ENCODE peak calls at places on chromosomes 13 and 19, in six cellular contexts. One of them, this sample, is unnamed.

GRCh38 chr13:50244913-50245574 is 229.8 kb downstream of the KCNRG start:
- DNase-seq in NCI-H2029: no peak
- DNase-seq in GOT3: no peak
- DNase-seq in activated CD4-positive, CD25-positive, alpha-beta regulatory T cell treated with anti-CD3 and anti-CD28 coated beads, Interleukin-2, amount 50 U/mL, for 72 hours: peak
- DNase-seq in foreskin fibroblast: peak
- DNase-seq in NB4: peak
- DNase-seq in this sample: peak

GRCh38 chr13:38718374-38718773 is 31.5 kb downstream of the FREM2 start:
- DNase-seq in GOT3: no peak
- DNase-seq in activated CD4-positive, CD25-positive, alpha-beta regulatory T cell treated with anti-CD3 and anti-CD28 coated beads, Interleukin-2, amount 50 U/mL, for 72 hours: no peak
- DNase-seq in NB4: no peak
- DNase-seq in NCI-H2029: no peak
- DNase-seq in foreskin fibroblast: no peak
- DNase-seq in this sample: no peak

GRCh38 chr19:31270897-31271568 is 78.2 kb downstream of the TSHZ3 start:
- DNase-seq in NB4: no peak
- DNase-seq in NCI-H2029: no peak
- DNase-seq in activated CD4-positive, CD25-positive, alpha-beta regulatory T cell treated with anti-CD3 and anti-CD28 coated beads, Interleukin-2, amount 50 U/mL, for 72 hours: no peak
- DNase-seq in foreskin fibroblast: no peak
- DNase-seq in GOT3: no peak
- DNase-seq in this sample: no peak

GRCh38 chr19:12792048-12792852 is 964 bp downstream of the JUNB start:
- DNase-seq in GOT3: no peak
- DNase-seq in activated CD4-positive, CD25-positive, alpha-beta regulatory T cell treated with anti-CD3 and anti-CD28 coated beads, Interleukin-2, amount 50 U/mL, for 72 hours: peak
- DNase-seq in foreskin fibroblast: no peak
- DNase-seq in NCI-H2029: peak
- DNase-seq in NB4: peak
- DNase-seq in this sample: peak

GRCh38 chr19:35592226-35592625 is 6.3 kb downstream of the PMIS2 start:
- DNase-seq in GOT3: no peak
- DNase-seq in foreskin fibroblast: peak
- DNase-seq in NB4: peak
- DNase-seq in activated CD4-positive, CD25-positive, alpha-beta regulatory T cell treated with anti-CD3 and anti-CD28 coated beads, Interleukin-2, amount 50 U/mL, for 72 hours: no peak
- DNase-seq in NCI-H2029: peak
- DNase-seq in this sample: peak

GRCh38 chr13:105213512-105213911 is 1322.0 kb downstream of the EFNB2 start:
- DNase-seq in NB4: peak
- DNase-seq in NCI-H2029: no peak
- DNase-seq in foreskin fibroblast: no peak
- DNase-seq in GOT3: no peak
- DNase-seq in activated CD4-positive, CD25-positive, alpha-beta regulatory T cell treated with anti-CD3 and anti-CD28 coated beads, Interleukin-2, amount 50 U/mL, for 72 hours: no peak
- DNase-seq in this sample: no peak

GRCh38 chr19:677201-677600 is 1.0 kb downstream of the FSTL3 start:
- DNase-seq in NCI-H2029: no peak
- DNase-seq in GOT3: no peak
- DNase-seq in foreskin fibroblast: peak
- DNase-seq in activated CD4-positive, CD25-positive, alpha-beta regulatory T cell treated with anti-CD3 and anti-CD28 coated beads, Interleukin-2, amount 50 U/mL, for 72 hours: no peak
- DNase-seq in NB4: no peak
- DNase-seq in this sample: no peak

GRCh38 chr13:19634129-19634740 is 776 bp downstream of the MPHOSPH8 start:
- DNase-seq in GOT3: no peak
- DNase-seq in foreskin fibroblast: peak
- DNase-seq in NCI-H2029: no peak
- DNase-seq in NB4: peak
- DNase-seq in activated CD4-positive, CD25-positive, alpha-beta regulatory T cell treated with anti-CD3 and anti-CD28 coated beads, Interleukin-2, amount 50 U/mL, for 72 hours: no peak
- DNase-seq in this sample: peak

GRCh38 chr13:34967851-34968562 is 25.9 kb downstream of the NBEA start:
- DNase-seq in foreskin fibroblast: no peak
- DNase-seq in GOT3: no peak
- DNase-seq in NCI-H2029: no peak
- DNase-seq in activated CD4-positive, CD25-positive, alpha-beta regulatory T cell treated with anti-CD3 and anti-CD28 coated beads, Interleukin-2, amount 50 U/mL, for 72 hours: no peak
- DNase-seq in NB4: no peak
- DNase-seq in this sample: no peak

GRCh38 chr19:37719111-37719926 is at the start of gene ZNF607:
- DNase-seq in NCI-H2029: peak
- DNase-seq in foreskin fibroblast: peak
- DNase-seq in GOT3: no peak
- DNase-seq in NB4: peak
- DNase-seq in activated CD4-positive, CD25-positive, alpha-beta regulatory T cell treated with anti-CD3 and anti-CD28 coated beads, Interleukin-2, amount 50 U/mL, for 72 hours: peak
- DNase-seq in this sample: peak

GRCh38 chr13:72473321-72473720 is 254.1 kb downstream of the MZT1 start:
- DNase-seq in activated CD4-positive, CD25-positive, alpha-beta regulatory T cell treated with anti-CD3 and anti-CD28 coated beads, Interleukin-2, amount 50 U/mL, for 72 hours: no peak
- DNase-seq in foreskin fibroblast: no peak
- DNase-seq in GOT3: no peak
- DNase-seq in NCI-H2029: no peak
- DNase-seq in NB4: no peak
- DNase-seq in this sample: no peak

GRCh38 chr13:111395511-111396393 is 75.3 kb downstream of the TEX29 start:
- DNase-seq in NB4: no peak
- DNase-seq in activated CD4-positive, CD25-positive, alpha-beta regulatory T cell treated with anti-CD3 and anti-CD28 coated beads, Interleukin-2, amount 50 U/mL, for 72 hours: no peak
- DNase-seq in foreskin fibroblast: no peak
- DNase-seq in NCI-H2029: no peak
- DNase-seq in GOT3: no peak
- DNase-seq in this sample: peak

GRCh38 chr19:18234194-18234593 is 8.0 kb upstream of the PDE4C start:
- DNase-seq in GOT3: no peak
- DNase-seq in foreskin fibroblast: no peak
- DNase-seq in activated CD4-positive, CD25-positive, alpha-beta regulatory T cell treated with anti-CD3 and anti-CD28 coated beads, Interleukin-2, amount 50 U/mL, for 72 hours: no peak
- DNase-seq in NB4: no peak
- DNase-seq in NCI-H2029: no peak
- DNase-seq in this sample: no peak

GRCh38 chr19:16867211-16867610 is 21.6 kb upstream of the F2RL3 start:
- DNase-seq in activated CD4-positive, CD25-positive, alpha-beta regulatory T cell treated with anti-CD3 and anti-CD28 coated beads, Interleukin-2, amount 50 U/mL, for 72 hours: no peak
- DNase-seq in NCI-H2029: no peak
- DNase-seq in NB4: no peak
- DNase-seq in GOT3: no peak
- DNase-seq in foreskin fibroblast: no peak
- DNase-seq in this sample: no peak

GRCh38 chr13:113060557-113061270 is 44.9 kb upstream of the F7 start:
- DNase-seq in activated CD4-positive, CD25-positive, alpha-beta regulatory T cell treated with anti-CD3 and anti-CD28 coated beads, Interleukin-2, amount 50 U/mL, for 72 hours: no peak
- DNase-seq in foreskin fibroblast: no peak
- DNase-seq in NCI-H2029: no peak
- DNase-seq in NB4: no peak
- DNase-seq in GOT3: no peak
- DNase-seq in this sample: no peak

GRCh38 chr13:26584713-26585112 is 27.2 kb downstream of the WASF3 start:
- DNase-seq in foreskin fibroblast: peak
- DNase-seq in NB4: no peak
- DNase-seq in GOT3: no peak
- DNase-seq in NCI-H2029: no peak
- DNase-seq in activated CD4-positive, CD25-positive, alpha-beta regulatory T cell treated with anti-CD3 and anti-CD28 coated beads, Interleukin-2, amount 50 U/mL, for 72 hours: no peak
- DNase-seq in this sample: no peak

GRCh38 chr13:66099825-66100224 is 1130.3 kb downstream of the PCDH9 start:
- DNase-seq in NB4: no peak
- DNase-seq in activated CD4-positive, CD25-positive, alpha-beta regulatory T cell treated with anti-CD3 and anti-CD28 coated beads, Interleukin-2, amount 50 U/mL, for 72 hours: no peak
- DNase-seq in NCI-H2029: no peak
- DNase-seq in GOT3: no peak
- DNase-seq in foreskin fibroblast: no peak
- DNase-seq in this sample: no peak

GRCh38 chr13:22915442-22916082 is 265.2 kb upstream of the SGCG start:
- DNase-seq in GOT3: no peak
- DNase-seq in foreskin fibroblast: peak
- DNase-seq in NCI-H2029: no peak
- DNase-seq in activated CD4-positive, CD25-positive, alpha-beta regulatory T cell treated with anti-CD3 and anti-CD28 coated beads, Interleukin-2, amount 50 U/mL, for 72 hours: no peak
- DNase-seq in NB4: no peak
- DNase-seq in this sample: no peak

GRCh38 chr13:24694907-24695306 is 14.7 kb downstream of the ATP12A start:
- DNase-seq in NB4: no peak
- DNase-seq in activated CD4-positive, CD25-positive, alpha-beta regulatory T cell treated with anti-CD3 and anti-CD28 coated beads, Interleukin-2, amount 50 U/mL, for 72 hours: no peak
- DNase-seq in NCI-H2029: no peak
- DNase-seq in GOT3: no peak
- DNase-seq in foreskin fibroblast: no peak
- DNase-seq in this sample: no peak

GRCh38 chr13:36163809-36164308 is 32.7 kb upstream of the DCLK1 start:
- DNase-seq in activated CD4-positive, CD25-positive, alpha-beta regulatory T cell treated with anti-CD3 and anti-CD28 coated beads, Interleukin-2, amount 50 U/mL, for 72 hours: no peak
- DNase-seq in NCI-H2029: peak
- DNase-seq in foreskin fibroblast: peak
- DNase-seq in NB4: no peak
- DNase-seq in GOT3: peak
- DNase-seq in this sample: no peak

GRCh38 chr13:80901111-80902014 is 560.4 kb upstream of the SPRY2 start:
- DNase-seq in NB4: no peak
- DNase-seq in GOT3: no peak
- DNase-seq in NCI-H2029: no peak
- DNase-seq in activated CD4-positive, CD25-positive, alpha-beta regulatory T cell treated with anti-CD3 and anti-CD28 coated beads, Interleukin-2, amount 50 U/mL, for 72 hours: no peak
- DNase-seq in foreskin fibroblast: no peak
- DNase-seq in this sample: no peak

GRCh38 chr19:22625266-22626035 is 8.7 kb upstream of the ZNF492 start:
- DNase-seq in NB4: no peak
- DNase-seq in foreskin fibroblast: no peak
- DNase-seq in GOT3: no peak
- DNase-seq in activated CD4-positive, CD25-positive, alpha-beta regulatory T cell treated with anti-CD3 and anti-CD28 coated beads, Interleukin-2, amount 50 U/mL, for 72 hours: no peak
- DNase-seq in NCI-H2029: no peak
- DNase-seq in this sample: no peak

GRCh38 chr13:40911341-40911740 is 107.8 kb downstream of the ELF1 start:
- DNase-seq in foreskin fibroblast: no peak
- DNase-seq in NB4: no peak
- DNase-seq in NCI-H2029: no peak
- DNase-seq in GOT3: no peak
- DNase-seq in activated CD4-positive, CD25-positive, alpha-beta regulatory T cell treated with anti-CD3 and anti-CD28 coated beads, Interleukin-2, amount 50 U/mL, for 72 hours: no peak
- DNase-seq in this sample: peak

GRCh38 chr13:54415753-54416366 is 1387.2 kb downstream of the OLFM4 start:
- DNase-seq in NB4: no peak
- DNase-seq in foreskin fibroblast: no peak
- DNase-seq in activated CD4-positive, CD25-positive, alpha-beta regulatory T cell treated with anti-CD3 and anti-CD28 coated beads, Interleukin-2, amount 50 U/mL, for 72 hours: no peak
- DNase-seq in GOT3: no peak
- DNase-seq in NCI-H2029: no peak
- DNase-seq in this sample: no peak

GRCh38 chr19:5046339-5047039 is 77.6 kb downstream of the KDM4B start:
- DNase-seq in NCI-H2029: peak
- DNase-seq in foreskin fibroblast: peak
- DNase-seq in NB4: peak
- DNase-seq in GOT3: no peak
- DNase-seq in activated CD4-positive, CD25-positive, alpha-beta regulatory T cell treated with anti-CD3 and anti-CD28 coated beads, Interleukin-2, amount 50 U/mL, for 72 hours: no peak
- DNase-seq in this sample: peak

GRCh38 chr13:20221772-20222171 is 10.3 kb downstream of the GJB6 start:
- DNase-seq in foreskin fibroblast: no peak
- DNase-seq in NCI-H2029: no peak
- DNase-seq in activated CD4-positive, CD25-positive, alpha-beta regulatory T cell treated with anti-CD3 and anti-CD28 coated beads, Interleukin-2, amount 50 U/mL, for 72 hours: no peak
- DNase-seq in NB4: peak
- DNase-seq in GOT3: no peak
- DNase-seq in this sample: no peak

GRCh38 chr13:112137144-112137543 is 70.2 kb downstream of the SOX1 start:
- DNase-seq in activated CD4-positive, CD25-positive, alpha-beta regulatory T cell treated with anti-CD3 and anti-CD28 coated beads, Interleukin-2, amount 50 U/mL, for 72 hours: no peak
- DNase-seq in GOT3: no peak
- DNase-seq in foreskin fibroblast: no peak
- DNase-seq in NB4: no peak
- DNase-seq in NCI-H2029: no peak
- DNase-seq in this sample: no peak

GRCh38 chr19:30692517-30692870 is 320.3 kb downstream of the ZNF536 start:
- DNase-seq in activated CD4-positive, CD25-positive, alpha-beta regulatory T cell treated with anti-CD3 and anti-CD28 coated beads, Interleukin-2, amount 50 U/mL, for 72 hours: no peak
- DNase-seq in NB4: no peak
- DNase-seq in foreskin fibroblast: peak
- DNase-seq in NCI-H2029: no peak
- DNase-seq in GOT3: no peak
- DNase-seq in this sample: no peak